ENCODE peak calls at places on chromosomes 3 and 15, in six cellular contexts. K is neuronal stem cell, O is mesendoderm, U is IMR-90, G is mesenchymal stem cell, C is H1. E is an unnamed sample. For H3K79me1, the result is how much of the 10 kb centered on the place peaks cover.

GRCh38 chr3:131591394-131591990 is 88.7 kb upstream of the MRPL3 start:
- DNase-seq in U (peak), K (no peak), O (no peak), G (peak), C (no peak), E (no peak)

GRCh38 chr3:112038863-112039262 is 4.3 kb downstream of the TMPRSS7 start:
- DNase-seq in K (no peak), G (no peak), U (peak), C (no peak), O (no peak), E (no peak)

GRCh38 chr3:11622846-11623550 is 20.7 kb downstream of the VGLL4 start:
- DNase-seq in C (no peak), G (no peak), K (no peak), U (no peak), O (peak), E (no peak)

GRCh38 chr3:44074181-44074580 is 167.5 kb upstream of the TOPAZ1 start:
- DNase-seq in K (no peak), U (no peak), O (peak), G (no peak), C (peak), E (no peak)

GRCh38 chr3:196947136-196947859 is 5.0 kb upstream of the NCBP2 start:
- DNase-seq in C (no peak), U (no peak), O (peak), G (no peak), K (no peak), E (peak)

GRCh38 chr15:65249641-65250040 is 37.0 kb downstream of the PARP16 start:
- DNase-seq in G (no peak), C (no peak), O (no peak), K (no peak), U (peak), E (no peak)

GRCh38 chr15:89111352-89111751 is 23.1 kb downstream of the ABHD2 start:
- DNase-seq in O (no peak), C (no peak), U (no peak), G (no peak), K (no peak), E (no peak)

GRCh38 chr3:197203714-197204146 is 94.7 kb downstream of the DLG1 start:
- DNase-seq in U (no peak), G (no peak), O (peak), K (no peak), C (no peak), E (no peak)

GRCh38 chr3:123229145-123229544 is 27.4 kb downstream of the SEC22A start:
- DNase-seq in U (peak), G (peak), K (no peak), C (no peak), O (peak), E (no peak)

GRCh38 chr3:126527455-126528211 is 3.7 kb downstream of the CHST13 start:
- DNase-seq in G (no peak), U (no peak), C (no peak), K (no peak), O (peak), E (no peak)

GRCh38 chr15:38253448-38253847 is 812 bp downstream of the SPRED1 start:
- DNase-seq in O (peak), G (peak), U (peak), K (peak), C (no peak), E (no peak)

GRCh38 chr15:69014454-69014853 is at the start of gene NOX5:
- DNase-seq in K (no peak), C (no peak), G (peak), U (peak), O (no peak), E (no peak)

GRCh38 chr3:115436767-115437301 is 186.5 kb upstream of the GAP43 start:
- DNase-seq in K (no peak), C (peak), U (peak), G (peak), O (peak), E (peak)

GRCh38 chr3:77420316-77420715 is 380.4 kb downstream of the ROBO2 start:
- DNase-seq in K (no peak), C (no peak), O (no peak), G (no peak), U (no peak), E (no peak)

GRCh38 chr3:66997560-66998074 is 490 bp upstream of the KBTBD8 start:
- DNase-seq in C (no peak), O (peak), G (no peak), U (peak), K (no peak), E (no peak)

GRCh38 chr3:20773320-20773984 is 587.4 kb upstream of the SGO1 start:
- DNase-seq in K (no peak), C (no peak), U (no peak), O (peak), G (no peak), E (no peak)

GRCh38 chr15:78007965-78008886 is 69.3 kb downstream of the TBC1D2B start:
- DNase-seq in K (no peak), G (no peak), O (no peak), U (peak), C (no peak), E (no peak)

GRCh38 chr3:38479431-38480092 is 16.6 kb upstream of the EXOG start:
- DNase-seq in K (no peak), G (peak), C (peak), U (peak), O (peak), E (peak)

GRCh38 chr3:135516143-135516542 is 449.4 kb upstream of the PPP2R3A start:
- DNase-seq in O (peak), K (no peak), U (peak), C (peak), G (peak), E (peak)

GRCh38 chr3:124780356-124780755 is 50.1 kb downstream of the UMPS start:
- DNase-seq in O (peak), C (no peak), G (peak), U (peak), K (no peak), E (no peak)

GRCh38 chr3:124780767-124781485 is 50.7 kb downstream of the UMPS start:
- DNase-seq in U (peak), O (peak), G (peak), C (no peak), K (no peak), E (no peak)

GRCh38 chr3:124779116-124779515 is 48.9 kb downstream of the UMPS start:
- DNase-seq in U (no peak), G (no peak), K (no peak), C (no peak), O (no peak), E (no peak)

GRCh38 chr3:124778061-124778460 is 47.8 kb downstream of the UMPS start:
- DNase-seq in O (no peak), K (no peak), G (no peak), C (no peak), U (no peak), E (no peak)

DNA sequence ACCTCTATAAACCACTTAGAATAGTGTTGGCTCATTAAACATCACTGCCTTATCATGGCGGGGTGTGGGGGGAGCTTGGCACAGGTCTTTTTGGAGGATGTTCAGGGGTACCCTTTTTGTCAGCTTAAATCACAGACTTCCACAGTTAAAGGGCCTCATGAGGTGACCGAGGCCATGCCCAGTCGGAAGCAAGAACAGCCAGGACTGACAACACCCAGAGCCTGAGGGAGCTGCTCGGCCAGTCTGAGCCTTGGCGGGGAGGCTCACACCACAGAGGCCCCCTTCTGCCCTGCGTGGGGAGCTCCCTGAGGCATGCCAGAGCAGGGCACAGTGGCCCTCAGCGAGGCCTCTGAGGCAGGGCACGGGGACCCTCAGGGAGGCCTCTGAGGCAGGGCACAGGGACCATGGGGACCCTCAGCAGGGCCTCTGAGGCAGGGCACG is 49.5 kb downstream of the UMPS start:
- DNase-seq in K (no peak), C (no peak), O (no peak), G (no peak), U (no peak), E (no peak)
- H3K79me1 ChIP-seq in K (under half), C (under half), O (under half), G (under half), U (under half), E (under half)

GRCh38 chr3:58798312-58798711 is 131.7 kb upstream of the FAM3D start:
- DNase-seq in C (no peak), G (no peak), K (no peak), U (no peak), O (no peak), E (no peak)
- H3K4me2 ChIP-seq in C (no peak), G (no peak), K (no peak), U (no peak), O (no peak), E (no peak)

GRCh38 chr3:49469876-49470713 is at the start of gene DAG1:
- DNase-seq in K (peak), O (peak), G (peak), C (peak), U (peak), E (peak)

GRCh38 chr3:49470714-49471420 is 800 bp downstream of the DAG1 start:
- DNase-seq in K (no peak), U (no peak), G (peak), C (no peak), O (peak), E (no peak)

GRCh38 chr3:49466047-49466446 is 4.0 kb upstream of the DAG1 start:
- DNase-seq in C (no peak), G (no peak), O (peak), U (no peak), K (no peak), E (no peak)

GRCh38 chr3:49471856-49472495 is 1.9 kb downstream of the DAG1 start:
- DNase-seq in C (no peak), U (no peak), K (no peak), G (peak), O (peak), E (no peak)

GRCh38 chr3:49469037-49469875 is 811 bp upstream of the DAG1 start:
- DNase-seq in O (peak), U (peak), K (no peak), C (peak), G (peak), E (peak)
- H3K79me1 ChIP-seq in O (under half), U (under half), K (under half), C (under half), G (under half), E (under half)

GRCh38 chr15:54197995-54198394 is 219.8 kb downstream of the UNC13C start:
- DNase-seq in G (no peak), U (no peak), C (no peak), O (peak), K (no peak), E (peak)
- H3K4me2 ChIP-seq in G (no peak), U (no peak), C (no peak), O (no peak), K (no peak), E (no peak)